ENCODE peak calls at places on chromosomes 16 and 17, in five cellular contexts. Z, J, R, I and E are unnamed samples.

GRCh38 chr17:75031972-75032895 is 14.5 kb downstream of the ATP5PD start:
- DNase-seq in Z (peak), J (peak), R (peak), I (peak), E (peak)

GRCh38 chr17:44920565-44920940 is 5.3 kb upstream of the GFAP start:
- DNase-seq in J (no peak), I (no peak), R (no peak), Z (no peak), E (peak)

GRCh38 chr16:85613609-85614337 is 651 bp downstream of the GSE1 start:
- DNase-seq in J (peak), R (peak), Z (peak), I (no peak), E (peak)

GRCh38 chr17:12047977-12048376 is 27.3 kb downstream of the MAP2K4 start:
- DNase-seq in R (no peak), J (no peak), Z (no peak), I (no peak), E (no peak)

GRCh38 chr17:47801906-47802305 is 19.7 kb downstream of the OSBPL7 start:
- DNase-seq in R (no peak), I (no peak), J (no peak), Z (no peak), E (no peak)

GRCh38 chr17:61556224-61557188 is 34.5 kb downstream of the NACA2 start:
- DNase-seq in Z (no peak), J (no peak), I (peak), R (peak), E (no peak)

GRCh38 chr17:41634639-41635038 is 10.3 kb upstream of the KRT17 start:
- DNase-seq in R (no peak), Z (no peak), J (no peak), I (no peak), E (no peak)

GRCh38 chr17:81685108-81685507 is 1.3 kb downstream of the HGS start:
- DNase-seq in J (no peak), R (peak), I (peak), Z (peak), E (peak)

GRCh38 chr17:64777413-64778101 is 115.5 kb upstream of the SMURF2 start:
- DNase-seq in R (no peak), I (no peak), Z (no peak), J (peak), E (peak)

GRCh38 chr17:57916925-57917858 is 38.0 kb downstream of the CUEDC1 start:
- DNase-seq in Z (no peak), R (no peak), J (no peak), I (no peak), E (peak)

GRCh38 chr17:59723607-59724006 is 16.2 kb downstream of the VMP1 start:
- DNase-seq in I (no peak), R (no peak), J (no peak), Z (no peak), E (no peak)

GRCh38 chr16:50303605-50304466 is 37.5 kb downstream of the ADCY7 start:
- DNase-seq in I (peak), Z (no peak), J (no peak), R (peak), E (peak)

GRCh38 chr17:4176803-4177472 is 33.9 kb downstream of the CYB5D2 start:
- DNase-seq in J (no peak), R (no peak), Z (no peak), I (no peak), E (no peak)

GRCh38 chr17:57154896-57155295 is 69.8 kb downstream of the AKAP1 start:
- DNase-seq in R (no peak), I (no peak), J (no peak), Z (no peak), E (no peak)

GRCh38 chr16:72860726-72861562 is 187.0 kb downstream of the ZFHX3 start:
- DNase-seq in I (no peak), R (no peak), Z (no peak), J (no peak), E (no peak)

GRCh38 chr16:5032748-5033167 is 977 bp downstream of the NAGPA start:
- DNase-seq in I (no peak), J (peak), Z (peak), R (no peak), E (no peak)

GRCh38 chr17:62704381-62704971 is 77.0 kb downstream of the MRC2 start:
- DNase-seq in Z (peak), I (peak), J (peak), R (peak), E (peak)

GRCh38 chr17:2398655-2399571 is 1.9 kb downstream of the MNT start:
- DNase-seq in I (peak), Z (peak), R (peak), J (peak), E (peak)

GRCh38 chr16:3157229-3158013 is 22.6 kb downstream of the ZNF213 start:
- DNase-seq in I (peak), Z (peak), J (peak), R (peak), E (peak)
- H3K9ac ChIP-seq in I (no peak), Z (peak), J (peak), R (peak), E (peak)

DNA sequence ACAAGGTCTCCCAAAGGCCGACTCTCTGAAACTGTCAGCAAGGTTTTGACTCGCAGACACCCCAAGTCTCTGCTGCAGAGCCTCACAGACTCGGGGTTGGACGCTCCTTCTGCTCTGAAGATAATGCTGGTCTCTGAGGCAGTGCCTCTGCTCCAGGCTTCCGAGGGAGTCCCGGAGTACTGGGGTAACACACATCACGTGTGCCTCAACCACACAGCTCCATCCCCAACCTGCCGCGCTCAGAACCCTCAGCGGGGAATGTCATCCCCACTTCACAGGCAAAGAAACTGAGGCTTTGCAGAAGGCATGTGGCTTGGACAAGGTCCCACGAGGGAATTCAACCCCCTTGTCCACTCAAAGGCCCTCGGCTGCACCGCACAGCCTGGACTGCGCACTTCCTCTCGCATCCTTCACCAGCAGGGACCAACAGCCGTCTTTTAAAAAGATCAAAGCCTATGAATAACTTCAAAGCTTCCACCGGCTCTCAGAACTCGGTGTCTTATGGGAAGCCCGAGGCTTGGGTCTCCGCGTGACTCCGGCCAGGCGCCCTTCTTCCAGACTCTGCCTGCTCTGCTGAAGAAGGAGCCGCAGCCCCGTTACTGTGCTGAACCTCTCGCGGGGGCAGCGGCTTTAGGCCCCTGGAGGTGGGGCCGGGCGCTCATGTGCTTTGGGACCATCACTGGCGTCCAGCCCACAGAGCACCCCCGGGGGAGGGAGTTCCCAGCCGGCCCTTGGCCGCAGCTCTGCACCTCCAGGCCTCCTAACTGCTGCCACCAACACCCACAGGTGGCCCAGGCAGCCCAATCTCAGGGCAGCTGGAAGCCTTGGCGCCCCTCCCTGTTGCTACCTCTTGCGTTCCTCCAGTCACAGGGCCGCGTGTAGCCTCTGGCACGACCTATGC is 2.2 kb downstream of the TMEM204 start:
- DNase-seq in J (no peak), Z (peak), R (peak), I (no peak), E (no peak)
- H3K4me3 ChIP-seq in J (peak), Z (peak), R (no peak), I (peak), E (no peak)

DNA sequence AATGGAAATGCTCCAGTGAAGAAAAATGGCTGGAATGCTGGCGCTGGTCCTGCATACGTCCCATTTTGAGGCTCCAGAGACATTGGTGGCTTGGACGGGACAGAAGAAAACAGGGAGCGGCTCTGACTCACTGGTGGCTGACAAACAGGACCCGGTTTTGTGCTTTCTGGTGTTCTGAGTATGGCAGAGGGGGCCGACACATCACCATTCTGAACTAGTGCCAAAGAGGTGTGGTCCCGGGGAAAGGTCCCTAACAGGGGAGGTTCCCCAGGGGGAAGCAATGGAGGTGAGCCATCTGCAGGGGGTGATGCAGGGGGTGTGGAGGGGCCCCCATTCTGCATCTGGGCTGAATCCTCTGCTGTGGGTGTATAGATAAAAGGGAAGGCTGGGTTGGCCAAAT is 8.3 kb downstream of the ANKRD40 start:
- DNase-seq in I (no peak), R (no peak), J (no peak), Z (peak), E (no peak)
- H3K9ac ChIP-seq in I (no peak), R (no peak), J (no peak), Z (peak), E (no peak)

GRCh38 chr16:58518980-58519368 is 3.7 kb downstream of the SETD6 start:
- DNase-seq in J (no peak), R (no peak), Z (no peak), I (no peak), E (no peak)

GRCh38 chr16:58518083-58518979 is 3.0 kb downstream of the SETD6 start:
- DNase-seq in I (no peak), J (no peak), Z (no peak), R (no peak), E (no peak)

GRCh38 chr16:58515125-58515870 is at the start of gene SETD6:
- DNase-seq in J (peak), R (peak), I (peak), Z (peak), E (peak)

GRCh38 chr16:58515871-58516767 is 802 bp downstream of the SETD6 start:
- DNase-seq in Z (peak), I (no peak), R (no peak), J (peak), E (peak)

GRCh38 chr16:58516768-58517107 is 1.4 kb downstream of the SETD6 start:
- DNase-seq in I (no peak), Z (no peak), J (no peak), R (no peak), E (no peak)
- H3K4me3 ChIP-seq in I (no peak), Z (no peak), J (no peak), R (no peak), E (peak)

DNA sequence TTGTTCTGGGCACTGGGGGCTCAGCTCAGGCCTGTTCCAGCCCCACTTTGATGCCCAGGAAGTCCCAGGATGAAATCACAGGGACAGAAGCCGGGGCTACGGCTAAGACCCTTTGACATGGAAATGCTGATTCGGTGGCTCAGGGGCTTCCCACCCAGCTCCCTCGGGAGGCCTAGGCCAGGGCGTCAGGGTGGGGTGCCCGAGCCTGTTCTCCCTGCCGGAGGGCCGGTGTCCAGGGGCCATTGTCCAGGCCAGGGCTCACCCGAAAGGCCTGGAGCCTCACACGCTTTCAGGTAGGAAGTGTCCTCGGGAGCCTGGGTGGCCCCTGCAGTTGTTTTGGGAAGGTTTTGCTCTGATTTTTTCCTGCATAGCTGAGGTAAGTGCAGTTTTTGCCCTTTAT is 34.0 kb downstream of the METRNL start:
- DNase-seq in Z (no peak), R (no peak), J (no peak), I (no peak), E (no peak)
- H3K9ac ChIP-seq in Z (no peak), R (no peak), J (no peak), I (no peak), E (no peak)

GRCh38 chr17:67194134-67194533 is 50.9 kb downstream of the HELZ start:
- DNase-seq in I (peak), Z (peak), R (no peak), J (no peak), E (no peak)

GRCh38 chr17:67196422-67196821 is 48.6 kb downstream of the HELZ start:
- DNase-seq in J (no peak), I (no peak), Z (no peak), R (no peak), E (no peak)

GRCh38 chr17:67202503-67202902 is 42.5 kb downstream of the HELZ start:
- DNase-seq in I (no peak), R (no peak), Z (no peak), J (no peak), E (no peak)

GRCh38 chr17:67200727-67201301 is 44.2 kb downstream of the HELZ start:
- DNase-seq in J (no peak), R (peak), I (no peak), Z (peak), E (no peak)

DNA sequence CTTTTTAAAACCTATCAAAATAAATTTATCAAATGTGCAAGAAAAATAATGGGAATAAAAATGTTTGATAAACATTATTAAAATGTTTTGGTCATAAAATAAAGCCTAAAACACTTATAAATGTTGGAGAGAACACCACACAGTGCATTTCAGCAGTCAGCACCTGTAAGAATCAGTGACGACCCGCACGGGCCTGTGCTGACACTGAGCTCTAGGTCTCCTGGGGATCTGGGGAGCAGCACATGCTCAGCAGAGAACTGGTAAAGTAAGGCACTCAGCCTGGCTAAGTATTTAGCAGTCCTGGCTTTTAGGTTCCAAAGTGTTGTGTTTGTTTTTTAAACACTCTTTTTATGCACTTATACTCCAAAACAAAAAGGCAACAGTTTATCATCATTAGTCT is 46.9 kb downstream of the HELZ start:
- DNase-seq in R (no peak), J (no peak), Z (no peak), I (no peak), E (no peak)
- H3K4me3 ChIP-seq in R (no peak), J (no peak), Z (no peak), I (no peak), E (no peak)

DNA sequence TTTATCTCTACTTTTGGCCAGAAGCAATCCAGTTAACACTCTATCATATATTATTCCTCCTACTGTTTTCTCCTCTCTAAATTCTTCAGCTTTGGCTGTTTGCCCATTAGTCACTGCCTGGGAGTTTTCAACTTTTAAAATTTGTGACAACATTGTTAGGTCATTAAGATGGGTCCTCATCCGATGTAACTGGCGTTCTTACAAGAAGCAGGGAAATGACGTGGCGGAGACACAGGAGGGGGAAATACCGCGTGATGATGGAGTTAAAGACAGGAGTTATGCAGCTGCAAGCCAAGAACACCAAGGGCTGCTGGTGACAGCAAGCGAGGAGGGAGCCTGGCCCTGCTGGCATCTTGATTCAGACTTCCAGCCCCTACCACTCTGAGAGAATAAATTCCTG is 34.8 kb upstream of the CPHXL start:
- DNase-seq in I (peak), J (no peak), Z (peak), R (peak), E (no peak)
- H3K9ac ChIP-seq in I (no peak), J (no peak), Z (no peak), R (no peak), E (no peak)

GRCh38 chr17:78779848-78780247 is 2.2 kb downstream of the CYTH1 start:
- DNase-seq in Z (no peak), J (peak), R (no peak), I (no peak), E (peak)
- H3K4me3 ChIP-seq in Z (peak), J (no peak), R (no peak), I (no peak), E (no peak)

DNA sequence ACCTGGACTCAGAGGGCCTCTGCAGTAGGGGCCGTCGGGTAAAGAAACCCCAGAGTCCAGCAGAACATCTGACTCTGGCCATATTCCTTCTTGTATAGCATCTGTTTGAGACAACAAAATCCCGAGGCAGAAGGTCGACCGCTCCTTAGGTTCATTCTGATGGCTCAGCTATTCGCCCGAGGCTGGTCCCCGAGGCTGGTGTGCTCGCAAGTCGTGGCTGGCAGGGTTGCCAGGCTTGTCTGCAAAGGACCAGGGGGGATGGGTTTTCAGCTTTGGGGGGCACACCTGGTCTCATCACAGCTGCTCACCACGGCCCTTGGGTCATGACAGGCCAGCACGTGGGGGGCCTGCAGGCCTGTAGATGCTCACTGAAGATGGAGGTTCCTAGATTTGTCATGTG is 119.1 kb downstream of the BANP start:
- DNase-seq in Z (no peak), I (no peak), J (no peak), R (no peak), E (no peak)
- H3K9ac ChIP-seq in Z (no peak), I (no peak), J (no peak), R (no peak), E (no peak)